ENCODE peak calls at places on chromosomes 4 and X, in seven cellular contexts. One of them, this sample, is unnamed.

GRCh38 chrX:97616883-97617510 is 733.3 kb downstream of the RPA4 start:
- DNase-seq in lower leg skin: peak
- DNase-seq in A549: peak
- DNase-seq in mammary epithelial cell: peak
- DNase-seq in uterus: no peak
- DNase-seq in effector memory CD4-positive, alpha-beta T cell: no peak
- DNase-seq in AG10803: peak
- DNase-seq in this sample: no peak

GRCh38 chr4:23909671-23910070 is 19.8 kb upstream of the PPARGC1A start:
- DNase-seq in lower leg skin: no peak
- DNase-seq in A549: no peak
- DNase-seq in mammary epithelial cell: peak
- DNase-seq in uterus: no peak
- DNase-seq in effector memory CD4-positive, alpha-beta T cell: no peak
- DNase-seq in AG10803: no peak
- DNase-seq in this sample: no peak

GRCh38 chrX:14497184-14497666 is 32.1 kb upstream of the GLRA2 start:
- DNase-seq in lower leg skin: no peak
- DNase-seq in A549: no peak
- DNase-seq in mammary epithelial cell: no peak
- DNase-seq in uterus: no peak
- DNase-seq in effector memory CD4-positive, alpha-beta T cell: no peak
- DNase-seq in AG10803: peak
- DNase-seq in this sample: no peak

GRCh38 chrX:152913354-152913753 is 15.5 kb downstream of the ZNF185 start:
- DNase-seq in lower leg skin: no peak
- DNase-seq in A549: no peak
- DNase-seq in mammary epithelial cell: no peak
- DNase-seq in uterus: no peak
- DNase-seq in effector memory CD4-positive, alpha-beta T cell: no peak
- DNase-seq in AG10803: no peak
- DNase-seq in this sample: no peak

GRCh38 chr4:25433966-25434667 is 57.1 kb downstream of the ANAPC4 start:
- DNase-seq in lower leg skin: no peak
- DNase-seq in A549: no peak
- DNase-seq in mammary epithelial cell: no peak
- DNase-seq in uterus: no peak
- DNase-seq in effector memory CD4-positive, alpha-beta T cell: no peak
- DNase-seq in AG10803: no peak
- DNase-seq in this sample: no peak

GRCh38 chr4:3252831-3253641 is 4.1 kb downstream of the MSANTD1 start:
- DNase-seq in lower leg skin: no peak
- DNase-seq in A549: no peak
- DNase-seq in mammary epithelial cell: no peak
- DNase-seq in uterus: no peak
- DNase-seq in effector memory CD4-positive, alpha-beta T cell: no peak
- DNase-seq in AG10803: no peak
- DNase-seq in this sample: no peak

GRCh38 chr4:156293657-156294297 is 340.1 kb upstream of the CTSO start:
- DNase-seq in lower leg skin: no peak
- DNase-seq in A549: no peak
- DNase-seq in mammary epithelial cell: peak
- DNase-seq in uterus: no peak
- DNase-seq in effector memory CD4-positive, alpha-beta T cell: no peak
- DNase-seq in AG10803: peak
- DNase-seq in this sample: no peak

GRCh38 chr4:15754323-15754722 is 23.8 kb upstream of the CD38 start:
- DNase-seq in lower leg skin: no peak
- DNase-seq in A549: no peak
- DNase-seq in mammary epithelial cell: no peak
- DNase-seq in uterus: no peak
- DNase-seq in effector memory CD4-positive, alpha-beta T cell: peak
- DNase-seq in AG10803: no peak
- DNase-seq in this sample: no peak

GRCh38 chrX:129654652-129655546 is at the start of gene APLN:
- DNase-seq in lower leg skin: no peak
- DNase-seq in A549: no peak
- DNase-seq in mammary epithelial cell: peak
- DNase-seq in uterus: peak
- DNase-seq in effector memory CD4-positive, alpha-beta T cell: no peak
- DNase-seq in AG10803: peak
- DNase-seq in this sample: peak

GRCh38 chrX:79366888-79367749 is at the start of gene ITM2A:
- DNase-seq in lower leg skin: peak
- DNase-seq in A549: no peak
- DNase-seq in mammary epithelial cell: peak
- DNase-seq in uterus: peak
- DNase-seq in effector memory CD4-positive, alpha-beta T cell: peak
- DNase-seq in AG10803: no peak
- DNase-seq in this sample: peak

GRCh38 chr4:140335076-140335475 is 38.4 kb upstream of the SCOC start:
- DNase-seq in lower leg skin: no peak
- DNase-seq in A549: no peak
- DNase-seq in mammary epithelial cell: no peak
- DNase-seq in uterus: no peak
- DNase-seq in effector memory CD4-positive, alpha-beta T cell: no peak
- DNase-seq in AG10803: no peak
- DNase-seq in this sample: no peak

GRCh38 chr4:6097581-6097980 is 79.3 kb upstream of the C4orf50 start:
- DNase-seq in lower leg skin: no peak
- DNase-seq in A549: no peak
- DNase-seq in mammary epithelial cell: no peak
- DNase-seq in uterus: no peak
- DNase-seq in effector memory CD4-positive, alpha-beta T cell: no peak
- DNase-seq in AG10803: no peak
- DNase-seq in this sample: peak

GRCh38 chrX:2841511-2841910 is 12.8 kb downstream of the GYG2 start:
- DNase-seq in lower leg skin: no peak
- DNase-seq in A549: no peak
- DNase-seq in mammary epithelial cell: no peak
- DNase-seq in uterus: no peak
- DNase-seq in effector memory CD4-positive, alpha-beta T cell: no peak
- DNase-seq in AG10803: no peak
- DNase-seq in this sample: no peak

GRCh38 chr4:121690001-121690400 is 6.8 kb downstream of the ANXA5 start:
- DNase-seq in lower leg skin: no peak
- DNase-seq in A549: no peak
- DNase-seq in mammary epithelial cell: peak
- DNase-seq in uterus: no peak
- DNase-seq in effector memory CD4-positive, alpha-beta T cell: no peak
- DNase-seq in AG10803: peak
- DNase-seq in this sample: no peak

GRCh38 chr4:5804656-5805055 is 88.2 kb downstream of the CRMP1 start:
- DNase-seq in lower leg skin: no peak
- DNase-seq in A549: no peak
- DNase-seq in mammary epithelial cell: no peak
- DNase-seq in uterus: no peak
- DNase-seq in effector memory CD4-positive, alpha-beta T cell: no peak
- DNase-seq in AG10803: no peak
- DNase-seq in this sample: no peak

GRCh38 chrX:56788717-56789122 is 59.7 kb downstream of the NBDY start:
- DNase-seq in lower leg skin: no peak
- DNase-seq in A549: no peak
- DNase-seq in mammary epithelial cell: no peak
- DNase-seq in uterus: peak
- DNase-seq in effector memory CD4-positive, alpha-beta T cell: no peak
- DNase-seq in AG10803: no peak
- DNase-seq in this sample: peak
- H3K4me3 ChIP-seq in lower leg skin: no peak
- H3K4me3 ChIP-seq in A549: no peak
- H3K4me3 ChIP-seq in mammary epithelial cell: no peak
- H3K4me3 ChIP-seq in uterus: no peak
- H3K4me3 ChIP-seq in effector memory CD4-positive, alpha-beta T cell: no peak
- H3K4me3 ChIP-seq in AG10803: no peak
- H3K4me3 ChIP-seq in this sample: peak

GRCh38 chr4:123443401-123444297 is 47.1 kb downstream of the SPRY1 start:
- DNase-seq in lower leg skin: no peak
- DNase-seq in A549: no peak
- DNase-seq in mammary epithelial cell: no peak
- DNase-seq in uterus: no peak
- DNase-seq in effector memory CD4-positive, alpha-beta T cell: no peak
- DNase-seq in AG10803: no peak
- DNase-seq in this sample: no peak
- H3K4me3 ChIP-seq in lower leg skin: no peak
- H3K4me3 ChIP-seq in A549: no peak
- H3K4me3 ChIP-seq in mammary epithelial cell: no peak
- H3K4me3 ChIP-seq in uterus: no peak
- H3K4me3 ChIP-seq in effector memory CD4-positive, alpha-beta T cell: no peak
- H3K4me3 ChIP-seq in AG10803: no peak
- H3K4me3 ChIP-seq in this sample: no peak

GRCh38 chrX:107146670-107147069 is 28.0 kb upstream of the RBM41 start:
- DNase-seq in lower leg skin: no peak
- DNase-seq in A549: no peak
- DNase-seq in mammary epithelial cell: peak
- DNase-seq in uterus: no peak
- DNase-seq in effector memory CD4-positive, alpha-beta T cell: no peak
- DNase-seq in AG10803: no peak
- DNase-seq in this sample: no peak
- H3K4me3 ChIP-seq in lower leg skin: no peak
- H3K4me3 ChIP-seq in A549: no peak
- H3K4me3 ChIP-seq in mammary epithelial cell: no peak
- H3K4me3 ChIP-seq in uterus: no peak
- H3K4me3 ChIP-seq in effector memory CD4-positive, alpha-beta T cell: no peak
- H3K4me3 ChIP-seq in AG10803: no peak
- H3K4me3 ChIP-seq in this sample: no peak

DNA sequence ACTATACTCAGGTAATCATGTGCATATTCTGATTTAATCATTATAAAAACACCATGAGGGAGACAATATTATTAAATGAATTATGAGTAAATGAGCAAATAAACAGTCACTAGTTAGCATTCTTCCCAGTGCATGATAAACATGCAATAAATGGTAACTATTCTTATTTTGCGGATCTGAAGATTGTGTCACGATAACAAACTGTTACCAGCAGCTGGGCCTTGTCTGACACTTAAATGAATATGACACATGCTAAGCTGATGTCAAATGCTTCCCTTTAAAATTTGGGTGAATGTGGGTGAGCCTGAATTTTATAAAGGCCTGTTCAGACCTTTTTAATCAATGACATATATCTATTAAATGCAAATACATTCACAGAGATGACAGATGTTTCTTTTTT is 68.2 kb upstream of the KIT start:
- DNase-seq in lower leg skin: no peak
- DNase-seq in A549: no peak
- DNase-seq in mammary epithelial cell: no peak
- DNase-seq in uterus: no peak
- DNase-seq in effector memory CD4-positive, alpha-beta T cell: no peak
- DNase-seq in AG10803: no peak
- DNase-seq in this sample: no peak
- H3K4me3 ChIP-seq in lower leg skin: no peak
- H3K4me3 ChIP-seq in A549: no peak
- H3K4me3 ChIP-seq in mammary epithelial cell: no peak
- H3K4me3 ChIP-seq in uterus: no peak
- H3K4me3 ChIP-seq in effector memory CD4-positive, alpha-beta T cell: no peak
- H3K4me3 ChIP-seq in AG10803: no peak
- H3K4me3 ChIP-seq in this sample: no peak

DNA sequence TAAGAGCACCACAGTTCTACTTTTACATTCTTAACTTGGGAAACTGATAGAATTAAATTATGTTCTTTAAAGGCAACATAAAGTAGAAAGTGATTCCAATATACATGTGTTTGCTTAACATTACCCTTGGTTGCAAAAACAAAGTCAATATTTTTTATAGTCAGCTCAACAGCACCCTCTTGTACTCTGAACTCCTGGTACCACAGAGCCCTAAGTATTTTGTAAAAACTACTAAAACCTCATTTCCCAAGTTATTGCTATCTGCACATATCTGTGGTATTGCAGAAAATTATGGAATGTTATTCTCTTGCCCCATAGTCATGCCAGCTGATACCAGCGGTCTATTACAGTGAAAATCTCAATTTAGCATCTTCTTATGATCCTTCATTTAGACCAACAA is 2.9 kb downstream of the KIF4A start:
- DNase-seq in lower leg skin: no peak
- DNase-seq in A549: no peak
- DNase-seq in mammary epithelial cell: no peak
- DNase-seq in uterus: no peak
- DNase-seq in effector memory CD4-positive, alpha-beta T cell: no peak
- DNase-seq in AG10803: peak
- DNase-seq in this sample: no peak
- H3K4me3 ChIP-seq in lower leg skin: no peak
- H3K4me3 ChIP-seq in A549: no peak
- H3K4me3 ChIP-seq in mammary epithelial cell: no peak
- H3K4me3 ChIP-seq in uterus: no peak
- H3K4me3 ChIP-seq in effector memory CD4-positive, alpha-beta T cell: no peak
- H3K4me3 ChIP-seq in AG10803: no peak
- H3K4me3 ChIP-seq in this sample: no peak

DNA sequence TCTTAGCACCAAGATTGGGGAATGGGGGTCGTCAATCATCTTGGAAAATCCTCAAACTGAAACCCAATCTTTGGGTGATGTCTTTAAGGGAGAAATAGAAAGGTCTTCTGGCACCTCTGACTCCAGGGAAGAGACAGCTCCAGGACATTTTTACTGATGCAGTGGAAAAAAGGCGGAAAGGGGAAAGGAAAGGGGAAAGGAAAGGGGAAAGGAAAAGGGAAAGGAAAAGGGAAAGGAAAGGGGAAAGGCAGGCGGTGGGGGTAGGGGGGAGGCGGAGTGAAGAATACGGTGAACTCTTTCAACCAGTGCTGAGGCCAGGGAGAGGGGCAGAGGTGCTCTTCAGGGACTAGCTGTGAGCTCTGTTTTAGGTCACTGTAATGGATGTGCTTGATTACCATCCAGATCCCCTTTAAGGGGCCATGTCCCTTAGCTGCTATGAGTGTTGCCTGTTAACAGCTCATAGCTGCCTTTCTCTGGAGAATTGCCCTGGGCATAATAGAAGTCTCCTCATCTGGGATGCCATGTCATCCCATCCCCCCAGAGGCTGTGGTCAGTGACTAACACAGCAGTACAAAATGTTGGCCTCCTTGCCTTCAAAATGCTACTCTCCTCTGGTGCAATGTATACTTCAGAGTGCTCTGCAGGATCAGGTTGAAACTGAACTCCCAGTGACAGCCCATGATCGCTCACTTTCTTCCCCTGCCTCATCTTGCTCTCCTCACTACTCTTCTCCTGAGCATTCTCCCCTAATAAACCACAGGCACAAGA is 92.4 kb upstream of the AP1S2 start:
- DNase-seq in lower leg skin: no peak
- DNase-seq in A549: no peak
- DNase-seq in mammary epithelial cell: peak
- DNase-seq in uterus: no peak
- DNase-seq in effector memory CD4-positive, alpha-beta T cell: no peak
- DNase-seq in AG10803: peak
- DNase-seq in this sample: no peak
- H3K4me3 ChIP-seq in lower leg skin: no peak
- H3K4me3 ChIP-seq in A549: no peak
- H3K4me3 ChIP-seq in mammary epithelial cell: no peak
- H3K4me3 ChIP-seq in uterus: no peak
- H3K4me3 ChIP-seq in effector memory CD4-positive, alpha-beta T cell: no peak
- H3K4me3 ChIP-seq in AG10803: peak
- H3K4me3 ChIP-seq in this sample: no peak

GRCh38 chr4:14111730-14112171 is 484.2 kb upstream of the BOD1L1 start:
- DNase-seq in lower leg skin: no peak
- DNase-seq in A549: no peak
- DNase-seq in mammary epithelial cell: peak
- DNase-seq in uterus: no peak
- DNase-seq in effector memory CD4-positive, alpha-beta T cell: no peak
- DNase-seq in AG10803: peak
- DNase-seq in this sample: no peak
- H3K4me3 ChIP-seq in lower leg skin: no peak
- H3K4me3 ChIP-seq in A549: peak
- H3K4me3 ChIP-seq in mammary epithelial cell: peak
- H3K4me3 ChIP-seq in uterus: no peak
- H3K4me3 ChIP-seq in effector memory CD4-positive, alpha-beta T cell: no peak
- H3K4me3 ChIP-seq in AG10803: peak
- H3K4me3 ChIP-seq in this sample: no peak